ENCODE peak calls at places on chromosome 22, in five cellular contexts. O is right lobe of liver, S is vagina, P is aorta, Q is adrenal gland. Y is an unnamed sample. For H3K4me1, the result is how much of the 10 kb centered on the place peaks cover.

GRCh38 chr22:22060200-22061084 is 77.9 kb upstream of the TOP3B start:
- DNase-seq in Q (peak), O (peak), S (no peak), P (peak), Y (peak)

GRCh38 chr22:50473088-50473487 is 1.7 kb downstream of the SBF1 start:
- DNase-seq in S (no peak), P (no peak), Q (no peak), O (no peak), Y (no peak)

GRCh38 chr22:42869888-42870480 is 12.9 kb upstream of the ARFGAP3 start:
- DNase-seq in S (no peak), O (no peak), Q (no peak), P (no peak), Y (peak)

GRCh38 chr22:20566420-20567260 is 59.2 kb downstream of the MED15 start:
- DNase-seq in Q (no peak), S (no peak), P (peak), O (peak), Y (peak)

GRCh38 chr22:35231585-35232084 is 25.7 kb upstream of the HMGXB4 start:
- DNase-seq in Q (peak), P (peak), O (peak), S (peak), Y (peak)

GRCh38 chr22:49969751-49970527 is 9.4 kb downstream of the PIM3 start:
- DNase-seq in Q (peak), P (peak), O (no peak), S (no peak), Y (no peak)

GRCh38 chr22:21094911-21095772 is 49.4 kb downstream of the LRRC74B start:
- DNase-seq in P (no peak), O (no peak), Q (no peak), S (no peak), Y (no peak)

GRCh38 chr22:43975041-43975440 is 19.8 kb downstream of the SAMM50 start:
- DNase-seq in S (no peak), Q (no peak), O (no peak), P (no peak), Y (no peak)

GRCh38 chr22:24683671-24684070 is 80.7 kb downstream of the GGT1 start:
- DNase-seq in O (no peak), S (no peak), Q (no peak), P (no peak), Y (no peak)

GRCh38 chr22:24235315-24235714 is 9.6 kb downstream of the GGT5 start:
- DNase-seq in Q (no peak), P (no peak), O (no peak), S (no peak), Y (no peak)

GRCh38 chr22:47371263-47372090 is 609.0 kb downstream of the TBC1D22A start:
- DNase-seq in P (no peak), Q (no peak), S (no peak), O (no peak), Y (no peak)

DNA sequence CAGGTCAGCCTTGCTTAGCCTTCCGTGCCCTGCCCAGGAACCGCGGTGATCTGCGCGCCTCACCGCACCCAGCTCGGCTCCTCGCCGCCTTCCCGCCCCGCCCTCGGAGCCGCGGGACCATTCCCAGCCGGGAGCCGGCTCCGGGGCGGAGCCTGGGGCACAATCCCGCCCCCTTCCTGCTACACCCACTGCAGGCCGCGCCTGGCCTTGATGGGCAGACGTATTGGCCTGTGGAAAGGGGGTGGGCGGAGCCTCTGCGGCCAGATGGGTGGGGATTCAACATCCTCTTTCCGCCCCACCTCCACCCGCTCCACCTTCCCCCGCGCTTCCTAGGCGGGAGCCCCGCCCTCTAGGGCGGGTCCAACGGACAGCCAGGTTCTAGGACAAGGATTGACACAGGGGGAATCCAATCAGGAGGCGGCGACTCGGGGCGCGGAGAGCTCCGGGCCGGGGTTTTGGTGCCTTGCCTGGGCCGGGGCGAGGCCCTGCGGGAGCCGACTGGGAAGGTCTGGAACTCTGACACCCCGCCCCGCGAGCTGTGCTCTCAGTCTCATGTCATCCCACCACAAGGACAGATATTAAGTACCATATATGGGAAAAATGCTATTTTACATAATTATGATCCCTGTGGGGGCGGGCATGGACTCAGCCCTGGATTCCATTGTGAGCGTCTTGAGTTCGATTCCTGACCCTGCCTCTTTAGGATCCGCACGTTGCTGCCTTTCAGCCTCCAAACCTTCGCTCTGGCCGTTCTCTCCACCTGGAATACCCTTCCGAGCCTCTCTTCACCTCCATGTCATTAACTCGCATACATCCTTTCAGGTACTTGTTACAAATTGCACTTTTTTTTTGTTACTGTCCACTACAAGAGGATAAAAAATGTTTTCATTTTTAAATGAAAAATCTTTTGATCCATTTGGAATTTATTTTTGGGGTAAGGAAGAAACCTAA is at the start of gene MYH9:
- DNase-seq in P (peak), O (peak), Q (peak), S (no peak), Y (peak)
- H3K4me1 ChIP-seq in P (under half), O (under half), Q (under half), S (under half), Y (under half)

GRCh38 chr22:39473856-39474255 is 17.0 kb downstream of the MGAT3 start:
- DNase-seq in S (no peak), P (no peak), Q (no peak), O (no peak), Y (no peak)

GRCh38 chr22:39470462-39471335 is 13.9 kb downstream of the MGAT3 start:
- DNase-seq in P (no peak), Q (no peak), O (no peak), S (no peak), Y (no peak)

GRCh38 chr22:39471421-39472141 is 14.8 kb downstream of the MGAT3 start:
- DNase-seq in O (no peak), Q (no peak), S (no peak), P (no peak), Y (no peak)

GRCh38 chr22:39474351-39474991 is 17.7 kb downstream of the MGAT3 start:
- DNase-seq in S (no peak), O (no peak), Q (no peak), P (no peak), Y (peak)

GRCh38 chr22:39472570-39473556 is 16.1 kb downstream of the MGAT3 start:
- DNase-seq in S (no peak), Q (no peak), P (no peak), O (no peak), Y (peak)
- H3K4me1 ChIP-seq in S (under half), Q (under half), P (under half), O (under half), Y (under half)

DNA sequence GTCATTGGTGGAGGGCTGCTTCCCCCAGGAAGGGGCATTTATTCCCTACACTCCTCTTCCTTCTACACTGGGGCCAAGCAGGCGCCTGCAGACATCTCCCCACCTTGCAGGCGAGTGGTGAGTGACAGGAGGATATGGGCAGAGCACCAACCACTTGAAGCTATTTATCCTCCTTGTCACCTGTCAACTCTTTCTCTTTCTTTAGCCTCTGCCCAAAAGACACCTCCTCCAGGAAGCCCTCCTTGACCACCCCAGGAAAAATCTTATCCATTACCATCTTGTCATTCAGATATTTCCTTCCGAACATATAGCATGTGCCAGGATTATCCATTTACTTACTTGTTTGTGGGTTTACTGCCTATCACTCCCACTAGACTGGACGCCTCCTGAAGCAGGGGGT is 362.4 kb downstream of the MN1 start:
- DNase-seq in Q (no peak), S (no peak), P (no peak), O (no peak), Y (no peak)
- H3K4me1 ChIP-seq in Q (under half), S (under half), P (under half), O (under half), Y (under half)

GRCh38 chr22:30305519-30305905 is 16.2 kb upstream of the CASTOR1 start:
- DNase-seq in P (no peak), S (no peak), O (peak), Q (peak), Y (peak)
- H3K4me1 ChIP-seq in P (under half), S (half or more), O (half or more), Q (half or more), Y (half or more)

Y was measured in body of pancreas.